ENCODE peak calls at places on chromosomes 13 and 19, in five cellular contexts. One of them, this sample, is unnamed.
A peak's percentile ranks its signal among the peaks of the same experiment; 100 is the strongest.

GRCh38 chr13:94369862-94370491 is 109.5 kb downstream of the DCT start:
- DNase-seq in CD14-positive monocyte: no peak
- DNase-seq in IMR-90: peak; percentile 56
- DNase-seq in neural crest cell: no peak
- DNase-seq in lower leg skin: no peak
- DNase-seq in this sample: no peak

GRCh38 chr13:30585748-30586262 is 31.9 kb upstream of the USPL1 start:
- DNase-seq in CD14-positive monocyte: no peak
- DNase-seq in IMR-90: peak; percentile 93
- DNase-seq in neural crest cell: no peak
- DNase-seq in lower leg skin: no peak
- DNase-seq in this sample: no peak

GRCh38 chr19:49818691-49819331 is 722 bp downstream of the MED25 start:
- DNase-seq in CD14-positive monocyte: no peak
- DNase-seq in IMR-90: no peak
- DNase-seq in neural crest cell: no peak
- DNase-seq in lower leg skin: peak; percentile 86
- DNase-seq in this sample: no peak

GRCh38 chr19:30512748-30513389 is 140.7 kb downstream of the ZNF536 start:
- DNase-seq in CD14-positive monocyte: no peak
- DNase-seq in IMR-90: no peak
- DNase-seq in neural crest cell: no peak
- DNase-seq in lower leg skin: peak; percentile 10
- DNase-seq in this sample: no peak

GRCh38 chr19:2867025-2867991 is at the start of gene ZNF556:
- DNase-seq in CD14-positive monocyte: no peak
- DNase-seq in IMR-90: no peak
- DNase-seq in neural crest cell: no peak
- DNase-seq in lower leg skin: no peak
- DNase-seq in this sample: no peak

GRCh38 chr13:48790996-48791395 is 137.3 kb downstream of the CYSLTR2 start:
- DNase-seq in CD14-positive monocyte: no peak
- DNase-seq in IMR-90: no peak
- DNase-seq in neural crest cell: no peak
- DNase-seq in lower leg skin: no peak
- DNase-seq in this sample: no peak

GRCh38 chr13:51999525-51999924 is 11.7 kb downstream of the ATP7B start:
- DNase-seq in CD14-positive monocyte: no peak
- DNase-seq in IMR-90: peak; percentile 25
- DNase-seq in neural crest cell: no peak
- DNase-seq in lower leg skin: no peak
- DNase-seq in this sample: no peak

GRCh38 chr19:50266896-50267295 is 62.3 kb downstream of the KCNC3 start:
- DNase-seq in CD14-positive monocyte: no peak
- DNase-seq in IMR-90: no peak
- DNase-seq in neural crest cell: no peak
- DNase-seq in lower leg skin: no peak
- DNase-seq in this sample: no peak

GRCh38 chr19:38813323-38813722 is 578 bp upstream of the LGALS4 start:
- DNase-seq in CD14-positive monocyte: no peak
- DNase-seq in IMR-90: no peak
- DNase-seq in neural crest cell: no peak
- DNase-seq in lower leg skin: no peak
- DNase-seq in this sample: no peak

GRCh38 chr19:34131100-34131499 is 41.2 kb upstream of the LSM14A start:
- DNase-seq in CD14-positive monocyte: no peak
- DNase-seq in IMR-90: peak; percentile 8
- DNase-seq in neural crest cell: no peak
- DNase-seq in lower leg skin: peak; percentile 37
- DNase-seq in this sample: no peak

GRCh38 chr19:52691215-52691610 is 43.6 kb downstream of the ZNF611 start:
- DNase-seq in CD14-positive monocyte: no peak
- DNase-seq in IMR-90: no peak
- DNase-seq in neural crest cell: no peak
- DNase-seq in lower leg skin: peak; percentile 80
- DNase-seq in this sample: no peak

GRCh38 chr19:17156947-17157302 is 58.2 kb upstream of the USE1 start:
- DNase-seq in CD14-positive monocyte: peak; percentile 84
- DNase-seq in IMR-90: no peak
- DNase-seq in neural crest cell: no peak
- DNase-seq in lower leg skin: no peak
- DNase-seq in this sample: no peak

GRCh38 chr19:34731964-34732363 is 2.1 kb upstream of the ZNF181 start:
- DNase-seq in CD14-positive monocyte: no peak
- DNase-seq in IMR-90: no peak
- DNase-seq in neural crest cell: no peak
- DNase-seq in lower leg skin: no peak
- DNase-seq in this sample: no peak

GRCh38 chr19:38004100-38004504 is 97.1 kb downstream of the SIPA1L3 start:
- DNase-seq in CD14-positive monocyte: no peak
- DNase-seq in IMR-90: no peak
- DNase-seq in neural crest cell: no peak
- DNase-seq in lower leg skin: no peak
- DNase-seq in this sample: no peak

GRCh38 chr19:1794424-1795185 is 17.5 kb downstream of the ATP8B3 start:
- DNase-seq in CD14-positive monocyte: no peak
- DNase-seq in IMR-90: no peak
- DNase-seq in neural crest cell: no peak
- DNase-seq in lower leg skin: no peak
- DNase-seq in this sample: no peak

GRCh38 chr13:68428292-68428691 is 1198.2 kb upstream of the PCDH9 start:
- DNase-seq in CD14-positive monocyte: no peak
- DNase-seq in IMR-90: no peak
- DNase-seq in neural crest cell: no peak
- DNase-seq in lower leg skin: no peak
- DNase-seq in this sample: no peak

GRCh38 chr19:16062789-16063188 is 13.5 kb upstream of the TPM4 start:
- DNase-seq in CD14-positive monocyte: peak; percentile 74
- DNase-seq in IMR-90: no peak
- DNase-seq in neural crest cell: peak; percentile 66
- DNase-seq in lower leg skin: peak; percentile 87
- DNase-seq in this sample: no peak

GRCh38 chr19:42325896-42326771 is 699 bp downstream of the MEGF8 start:
- DNase-seq in CD14-positive monocyte: no peak
- DNase-seq in IMR-90: no peak
- DNase-seq in neural crest cell: peak; percentile 12
- DNase-seq in lower leg skin: peak; percentile 88
- DNase-seq in this sample: no peak

GRCh38 chr19:33819875-33820781 is 23.5 kb downstream of the KCTD15 start:
- DNase-seq in CD14-positive monocyte: peak; percentile 92
- DNase-seq in IMR-90: peak; percentile 12
- DNase-seq in neural crest cell: peak; percentile 48
- DNase-seq in lower leg skin: peak; percentile 97
- DNase-seq in this sample: no peak

GRCh38 chr19:55901369-55902079 is 30.6 kb downstream of the NLRP13 start:
- DNase-seq in CD14-positive monocyte: no peak
- DNase-seq in IMR-90: no peak
- DNase-seq in neural crest cell: no peak
- DNase-seq in lower leg skin: no peak
- DNase-seq in this sample: peak; percentile 56

GRCh38 chr13:71876648-71877279 is 9.8 kb upstream of the DACH1 start:
- DNase-seq in CD14-positive monocyte: no peak
- DNase-seq in IMR-90: no peak
- DNase-seq in neural crest cell: no peak
- DNase-seq in lower leg skin: no peak
- DNase-seq in this sample: no peak

GRCh38 chr13:71879945-71880344 is 12.9 kb upstream of the DACH1 start:
- DNase-seq in CD14-positive monocyte: no peak
- DNase-seq in IMR-90: no peak
- DNase-seq in neural crest cell: no peak
- DNase-seq in lower leg skin: no peak
- DNase-seq in this sample: no peak

GRCh38 chr13:71877280-71877653 is 10.3 kb upstream of the DACH1 start:
- DNase-seq in CD14-positive monocyte: no peak
- DNase-seq in IMR-90: no peak
- DNase-seq in neural crest cell: no peak
- DNase-seq in lower leg skin: no peak
- DNase-seq in this sample: no peak

GRCh38 chr13:71880753-71881541 is 13.9 kb upstream of the DACH1 start:
- DNase-seq in CD14-positive monocyte: no peak
- DNase-seq in IMR-90: no peak
- DNase-seq in neural crest cell: no peak
- DNase-seq in lower leg skin: no peak
- DNase-seq in this sample: no peak

GRCh38 chr13:71879129-71879535 is 12.1 kb upstream of the DACH1 start:
- DNase-seq in CD14-positive monocyte: no peak
- DNase-seq in IMR-90: peak; percentile 27
- DNase-seq in neural crest cell: no peak
- DNase-seq in lower leg skin: no peak
- DNase-seq in this sample: no peak
- TF ChIP-seq CTCF in CD14-positive monocyte: peak; percentile 79
- TF ChIP-seq CTCF in IMR-90: peak; percentile 55
- TF ChIP-seq CTCF in neural crest cell: peak; percentile 77
- TF ChIP-seq CTCF in lower leg skin: no peak
- TF ChIP-seq CTCF in this sample: peak; percentile 67

GRCh38 chr19:7497292-7497691 is 8.5 kb upstream of the PEX11G start:
- DNase-seq in CD14-positive monocyte: no peak
- DNase-seq in IMR-90: no peak
- DNase-seq in neural crest cell: no peak
- DNase-seq in lower leg skin: no peak
- DNase-seq in this sample: no peak
- TF ChIP-seq CTCF in CD14-positive monocyte: peak; percentile 69
- TF ChIP-seq CTCF in IMR-90: peak; percentile 34
- TF ChIP-seq CTCF in neural crest cell: peak; percentile 55
- TF ChIP-seq CTCF in lower leg skin: no peak
- TF ChIP-seq CTCF in this sample: peak; percentile 47

GRCh38 chr13:91498298-91498697 is 99.9 kb downstream of the GPC5 start:
- DNase-seq in CD14-positive monocyte: no peak
- DNase-seq in IMR-90: no peak
- DNase-seq in neural crest cell: no peak
- DNase-seq in lower leg skin: no peak
- DNase-seq in this sample: no peak
- TF ChIP-seq CTCF in CD14-positive monocyte: no peak
- TF ChIP-seq CTCF in IMR-90: no peak
- TF ChIP-seq CTCF in neural crest cell: no peak
- TF ChIP-seq CTCF in lower leg skin: no peak
- TF ChIP-seq CTCF in this sample: no peak

GRCh38 chr13:108632649-108633167 is 3.3 kb downstream of the MYO16 start:
- DNase-seq in CD14-positive monocyte: no peak
- DNase-seq in IMR-90: no peak
- DNase-seq in neural crest cell: no peak
- DNase-seq in lower leg skin: no peak
- DNase-seq in this sample: no peak
- TF ChIP-seq CTCF in CD14-positive monocyte: no peak
- TF ChIP-seq CTCF in IMR-90: no peak
- TF ChIP-seq CTCF in neural crest cell: no peak
- TF ChIP-seq CTCF in lower leg skin: no peak
- TF ChIP-seq CTCF in this sample: no peak

GRCh38 chr19:3882041-3882384 is 1.5 kb downstream of the ATCAY start:
- DNase-seq in CD14-positive monocyte: no peak
- DNase-seq in IMR-90: no peak
- DNase-seq in neural crest cell: no peak
- DNase-seq in lower leg skin: no peak
- DNase-seq in this sample: no peak
- TF ChIP-seq CTCF in CD14-positive monocyte: no peak
- TF ChIP-seq CTCF in IMR-90: no peak
- TF ChIP-seq CTCF in neural crest cell: no peak
- TF ChIP-seq CTCF in lower leg skin: no peak
- TF ChIP-seq CTCF in this sample: no peak

GRCh38 chr13:85833938-85834337 is 34.7 kb upstream of the SLITRK6 start:
- DNase-seq in CD14-positive monocyte: no peak
- DNase-seq in IMR-90: no peak
- DNase-seq in neural crest cell: no peak
- DNase-seq in lower leg skin: no peak
- DNase-seq in this sample: no peak

GRCh38 chr13:85825454-85825853 is 26.2 kb upstream of the SLITRK6 start:
- DNase-seq in CD14-positive monocyte: no peak
- DNase-seq in IMR-90: peak; percentile 6
- DNase-seq in neural crest cell: no peak
- DNase-seq in lower leg skin: no peak
- DNase-seq in this sample: no peak

GRCh38 chr13:85828094-85828684 is 29.0 kb upstream of the SLITRK6 start:
- DNase-seq in CD14-positive monocyte: no peak
- DNase-seq in IMR-90: peak; percentile 30
- DNase-seq in neural crest cell: no peak
- DNase-seq in lower leg skin: no peak
- DNase-seq in this sample: no peak
- TF ChIP-seq CTCF in CD14-positive monocyte: peak; percentile 80
- TF ChIP-seq CTCF in IMR-90: peak; percentile 57
- TF ChIP-seq CTCF in neural crest cell: peak; percentile 89
- TF ChIP-seq CTCF in lower leg skin: no peak
- TF ChIP-seq CTCF in this sample: peak; percentile 74

DNA sequence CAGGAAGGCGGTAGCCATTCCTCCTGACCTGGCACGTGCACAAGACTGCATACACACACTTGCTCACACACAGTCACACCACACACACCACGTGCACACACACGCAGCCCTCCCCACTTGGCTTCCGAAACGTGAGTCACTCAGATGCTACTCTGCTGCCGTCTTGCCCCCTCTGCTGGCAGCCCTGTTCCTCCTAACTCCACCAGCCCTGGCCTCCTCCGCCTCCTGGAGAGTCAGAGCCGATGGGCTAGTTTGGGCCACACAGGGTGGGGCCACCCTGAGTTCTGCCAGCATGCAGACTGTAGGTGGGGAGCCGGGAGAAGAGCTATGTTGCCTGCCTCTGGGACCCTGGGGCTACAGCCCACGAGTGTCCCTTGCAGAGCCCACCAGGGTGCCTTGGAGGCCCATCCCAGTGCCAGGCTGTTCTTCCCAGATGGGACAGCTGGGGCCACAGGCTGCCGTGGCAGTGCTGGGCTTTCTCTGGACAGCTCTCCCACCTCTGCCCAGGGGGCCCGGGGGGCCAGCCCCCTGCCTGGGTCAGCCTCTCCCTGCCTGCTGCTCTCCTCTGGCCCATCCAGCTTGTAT is 12.1 kb downstream of the PIN1 start:
- DNase-seq in CD14-positive monocyte: no peak
- DNase-seq in IMR-90: peak; percentile 97
- DNase-seq in neural crest cell: peak; percentile 19
- DNase-seq in lower leg skin: no peak
- DNase-seq in this sample: peak; percentile 90
- TF ChIP-seq CTCF in CD14-positive monocyte: no peak
- TF ChIP-seq CTCF in IMR-90: peak; percentile 92
- TF ChIP-seq CTCF in neural crest cell: peak; percentile 53
- TF ChIP-seq CTCF in lower leg skin: no peak
- TF ChIP-seq CTCF in this sample: peak; percentile 75

DNA sequence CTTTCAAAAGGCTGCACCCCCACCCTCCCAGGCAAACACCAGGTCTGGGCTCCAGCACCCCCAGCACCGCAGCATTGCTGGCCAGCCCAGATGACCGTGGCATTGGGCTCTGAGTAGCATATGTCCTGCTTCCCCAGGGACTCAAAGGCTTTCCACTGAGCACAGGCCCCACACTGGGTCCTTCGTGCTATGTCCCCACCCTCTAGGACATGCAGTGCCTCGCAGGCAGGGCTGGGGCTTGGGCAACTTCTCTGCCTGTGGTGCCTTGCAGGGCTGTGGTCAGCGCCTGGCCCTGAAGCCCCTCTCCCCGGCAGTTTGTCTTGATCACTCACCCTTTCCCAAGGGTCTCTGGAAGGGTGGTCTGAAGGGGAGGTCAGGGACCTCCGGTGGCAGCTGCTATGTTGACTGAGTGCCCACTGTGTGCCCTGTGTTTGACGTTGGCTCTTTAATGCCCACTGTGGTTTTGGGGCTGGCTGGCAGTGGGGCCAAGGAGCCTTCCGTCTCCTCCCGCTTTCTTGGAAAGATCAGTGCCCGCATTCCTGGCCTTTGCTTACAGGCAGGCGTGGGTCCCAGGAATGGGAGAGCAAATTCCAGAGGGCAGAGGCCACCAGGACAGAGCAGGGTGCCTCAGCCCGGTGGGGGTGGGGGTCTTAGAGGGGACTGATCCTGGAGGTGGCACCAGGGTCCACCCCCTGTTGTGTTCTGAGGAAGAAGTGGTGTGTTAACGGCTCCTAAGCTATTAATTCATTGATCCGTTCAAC is 20.3 kb upstream of the CRTC1 start:
- DNase-seq in CD14-positive monocyte: no peak
- DNase-seq in IMR-90: no peak
- DNase-seq in neural crest cell: no peak
- DNase-seq in lower leg skin: no peak
- DNase-seq in this sample: no peak
- TF ChIP-seq CTCF in CD14-positive monocyte: no peak
- TF ChIP-seq CTCF in IMR-90: no peak
- TF ChIP-seq CTCF in neural crest cell: no peak
- TF ChIP-seq CTCF in lower leg skin: no peak
- TF ChIP-seq CTCF in this sample: no peak

This sample was measured in osteocyte.